ENCODE peak calls at places on chromosome 6, in nine cellular contexts. B is body of pancreas, E is Calu3, Q is neural progenitor cell, D is MCF 10A, R is nephron progenitor cell, G is HFF-Myc, F is omental fat pad, T is type B pancreatic cell. X is an unnamed sample.
A peak's percentile ranks its signal among the peaks of the same experiment; 100 is the strongest.

GRCh38 chr6:144033816-144034540 is 25.9 kb upstream of the PLAGL1 start:
- DNase-seq in B (no peak), E (no peak), Q (peak; percentile 8), D (peak; percentile 8), R (no peak), G (peak; percentile 68), F (no peak), T (no peak), X (no peak)

GRCh38 chr6:64254558-64254957 is 619.0 kb downstream of the PHF3 start:
- DNase-seq in B (no peak), E (no peak), Q (no peak), D (no peak), R (no peak), G (no peak), F (no peak), T (no peak), X (no peak)

GRCh38 chr6:158006331-158006730 is 24.7 kb downstream of the SYNJ2 start:
- DNase-seq in B (no peak), E (no peak), Q (no peak), D (no peak), R (no peak), G (no peak), F (no peak), T (no peak), X (no peak)

GRCh38 chr6:132218063-132218696 is 183.1 kb downstream of the MOXD1 start:
- DNase-seq in B (no peak), E (no peak), Q (no peak), D (peak; percentile 45), R (no peak), G (no peak), F (no peak), T (no peak), X (no peak)

GRCh38 chr6:133854633-133855598 is 34.0 kb upstream of the TCF21 start:
- DNase-seq in B (no peak), E (no peak), Q (peak; percentile 66), D (no peak), R (peak; percentile 62), G (no peak), F (no peak), T (no peak), X (no peak)

GRCh38 chr6:38925110-38925509 is 123.5 kb upstream of the GLP1R start:
- DNase-seq in B (no peak), E (no peak), Q (no peak), D (no peak), R (no peak), G (no peak), F (no peak), T (no peak), X (no peak)

GRCh38 chr6:133587396-133587795 is 301.5 kb upstream of the TCF21 start:
- DNase-seq in B (no peak), E (no peak), Q (no peak), D (no peak), R (no peak), G (no peak), F (no peak), T (no peak), X (no peak)

GRCh38 chr6:79713701-79714322 is 82.7 kb downstream of the SH3BGRL2 start:
- DNase-seq in B (peak; percentile 66), E (peak; percentile 68), Q (peak; percentile 78), D (peak; percentile 64), R (peak; percentile 65), G (peak; percentile 6), F (peak; percentile 26), T (no peak), X (no peak)

GRCh38 chr6:90217621-90218496 is 78.8 kb downstream of the BACH2 start:
- DNase-seq in B (peak; percentile 86), E (peak; percentile 67), Q (no peak), D (peak; percentile 77), R (peak; percentile 59), G (no peak), F (peak; percentile 28), T (peak; percentile 76), X (no peak)

GRCh38 chr6:101080597-101080996 is 199.5 kb upstream of the ASCC3 start:
- DNase-seq in B (no peak), E (no peak), Q (no peak), D (peak; percentile 74), R (no peak), G (no peak), F (no peak), T (no peak), X (no peak)

GRCh38 chr6:17389274-17389847 is 4.0 kb upstream of the CAP2 start:
- DNase-seq in B (no peak), E (no peak), Q (no peak), D (peak; percentile 60), R (no peak), G (no peak), F (no peak), T (no peak), X (no peak)

GRCh38 chr6:35351422-35351821 is 9.1 kb downstream of the PPARD start:
- DNase-seq in B (no peak), E (no peak), Q (no peak), D (no peak), R (no peak), G (no peak), F (no peak), T (no peak), X (no peak)
- TF ChIP-seq CTCF in B (no peak), E (no peak), Q (no peak), D (no peak), R (no peak), G (no peak), F (no peak), T (no peak), X (no peak)

GRCh38 chr6:145070791-145071190 is 664.5 kb downstream of the EPM2A start:
- DNase-seq in B (no peak), E (no peak), Q (no peak), D (no peak), R (no peak), G (no peak), F (no peak), T (no peak), X (no peak)
- TF ChIP-seq CTCF in B (no peak), E (no peak), Q (no peak), D (no peak), R (no peak), G (no peak), F (no peak), T (no peak), X (no peak)

GRCh38 chr6:119148102-119148824 is 69.8 kb upstream of the FAM184A start:
- DNase-seq in B (peak; percentile 80), E (peak; percentile 60), Q (peak; percentile 63), D (peak; percentile 82), R (peak; percentile 26), G (peak; percentile 77), F (no peak), T (no peak), X (peak; percentile 46)

GRCh38 chr6:119147101-119148053 is 68.9 kb upstream of the FAM184A start:
- DNase-seq in B (peak; percentile 63), E (peak; percentile 81), Q (no peak), D (peak; percentile 96), R (no peak), G (peak; percentile 96), F (peak; percentile 58), T (no peak), X (no peak)

GRCh38 chr6:119152187-119152586 is 73.7 kb upstream of the FAM184A start:
- DNase-seq in B (no peak), E (no peak), Q (no peak), D (no peak), R (no peak), G (no peak), F (no peak), T (no peak), X (no peak)

GRCh38 chr6:119145111-119145510 is 66.6 kb upstream of the FAM184A start:
- DNase-seq in B (no peak), E (no peak), Q (no peak), D (no peak), R (no peak), G (no peak), F (no peak), T (no peak), X (no peak)

GRCh38 chr6:119148825-119149525 is 70.5 kb upstream of the FAM184A start:
- DNase-seq in B (peak; percentile 15), E (no peak), Q (no peak), D (no peak), R (no peak), G (no peak), F (no peak), T (no peak), X (no peak)
- TF ChIP-seq CTCF in B (no peak), E (no peak), Q (no peak), D (no peak), R (no peak), G (no peak), F (no peak), T (no peak), X (no peak)

GRCh38 chr6:82783587-82784253 is 281.9 kb downstream of the UBE3D start:
- DNase-seq in B (no peak), E (no peak), Q (peak; percentile 73), D (no peak), R (peak; percentile 5), G (no peak), F (no peak), T (no peak), X (no peak)
- TF ChIP-seq CTCF in B (no peak), E (no peak), Q (peak; percentile 72), D (no peak), R (peak; percentile 51), G (peak; percentile 21), F (no peak), T (peak; percentile 70), X (no peak)

DNA sequence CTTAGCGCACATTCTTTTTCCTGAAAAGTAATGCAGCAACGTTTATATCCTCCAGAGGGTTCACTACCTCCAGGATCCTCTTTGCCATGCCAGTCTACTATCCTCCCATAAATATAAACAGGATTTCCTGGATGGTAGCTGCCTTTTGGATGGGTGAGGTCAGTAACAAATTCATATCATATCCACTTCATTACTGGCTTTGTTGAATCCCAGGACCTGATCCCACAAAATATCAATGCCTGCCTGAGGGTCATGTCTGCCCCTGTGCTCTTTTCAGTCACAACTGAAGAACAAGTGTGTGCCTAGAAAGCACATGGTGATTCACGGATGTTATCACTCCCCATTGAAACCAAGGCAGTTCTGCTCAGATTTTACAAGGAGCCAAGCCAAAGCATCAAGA is 30.3 kb downstream of the ADGRF5 start:
- DNase-seq in B (no peak), E (no peak), Q (no peak), D (no peak), R (no peak), G (no peak), F (no peak), T (no peak), X (no peak)
- TF ChIP-seq CTCF in B (no peak), E (no peak), Q (no peak), D (no peak), R (no peak), G (no peak), F (no peak), T (no peak), X (no peak)

DNA sequence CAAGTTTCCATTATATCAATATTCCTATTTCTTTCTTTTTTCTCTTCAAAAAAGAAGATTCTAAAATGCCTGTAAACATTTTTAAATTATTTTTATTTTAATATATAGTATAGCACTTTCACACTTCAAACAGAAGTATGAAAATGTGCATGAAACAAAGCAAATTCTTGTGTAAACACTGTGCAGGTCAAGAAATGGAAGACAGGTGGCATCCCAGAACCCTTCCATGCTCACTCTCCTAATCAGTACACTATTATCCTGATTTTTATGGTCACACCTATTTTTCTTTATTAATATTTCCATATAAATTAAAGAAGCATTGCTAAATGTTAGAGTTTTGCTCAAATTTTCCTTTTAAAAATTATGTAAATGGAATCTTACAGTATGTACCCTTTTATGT is 561.6 kb upstream of the RNF217 start:
- DNase-seq in B (no peak), E (no peak), Q (no peak), D (peak; percentile 25), R (no peak), G (no peak), F (no peak), T (no peak), X (no peak)
- TF ChIP-seq CTCF in B (no peak), E (peak; percentile 23), Q (peak; percentile 38), D (peak; percentile 21), R (no peak), G (no peak), F (no peak), T (peak; percentile 33), X (peak; percentile 35)